ENCODE peak calls at places on chromosomes 5 and 9, in five cellular contexts. G is SK-N-SH, S is endodermal cell, K is BJ, W is upper lobe of right lung. I is an unnamed sample.

GRCh38 chr5:62627121-62627520 is 48.5 kb downstream of the LRRC70 start:
- DNase-seq in G (no peak), S (no peak), K (no peak), W (no peak), I (no peak)

GRCh38 chr9:121651295-121652036 is at the start of gene DAB2IP:
- DNase-seq in G (peak; percentile 93), S (peak; percentile 92), K (no peak), W (peak; percentile 78), I (peak; percentile 74)

GRCh38 chr5:124956471-124957029 is 210.1 kb upstream of the ZNF608 start:
- DNase-seq in W (no peak), K (no peak), G (no peak), S (no peak), I (peak; percentile 21)

GRCh38 chr9:137055385-137056364 is 1.8 kb upstream of the ENTPD2 start:
- DNase-seq in G (peak; percentile 94), W (no peak), S (no peak), K (no peak), I (peak; percentile 98)

GRCh38 chr9:70421272-70422180 is 7.1 kb upstream of the KLF9 start:
- DNase-seq in G (no peak), K (no peak), S (no peak), W (no peak), I (no peak)

GRCh38 chr5:176396330-176396729 is 7.8 kb downstream of the HIGD2A start:
- DNase-seq in W (no peak), K (no peak), S (no peak), G (peak; percentile 49), I (no peak)

GRCh38 chr5:133993152-133993548 is 11.6 kb downstream of the VDAC1 start:
- DNase-seq in S (no peak), W (no peak), G (no peak), K (peak; percentile 30), I (peak; percentile 56)

GRCh38 chr5:141692919-141693848 is 11.2 kb upstream of the ARAP3 start:
- DNase-seq in W (no peak), S (no peak), G (no peak), K (no peak), I (no peak)

GRCh38 chr9:90000925-90001324 is 396.1 kb downstream of the GADD45G start:
- DNase-seq in K (no peak), G (no peak), W (no peak), S (no peak), I (no peak)

GRCh38 chr9:27117489-27118135 is 8.6 kb downstream of the TEK start:
- DNase-seq in S (peak; percentile 73), W (peak; percentile 70), G (no peak), K (no peak), I (peak; percentile 79)

GRCh38 chr5:158170060-158170459 is 311.1 kb upstream of the CLINT1 start:
- DNase-seq in S (no peak), W (no peak), K (no peak), G (no peak), I (no peak)

GRCh38 chr9:124214596-124215550 is 42.9 kb upstream of the NEK6 start:
- DNase-seq in K (no peak), G (no peak), S (peak; percentile 24), W (peak; percentile 30), I (no peak)

GRCh38 chr5:147051193-147051592 is 172.6 kb upstream of the PPP2R2B start:
- DNase-seq in S (no peak), K (no peak), G (no peak), W (no peak), I (peak; percentile 34)

DNA sequence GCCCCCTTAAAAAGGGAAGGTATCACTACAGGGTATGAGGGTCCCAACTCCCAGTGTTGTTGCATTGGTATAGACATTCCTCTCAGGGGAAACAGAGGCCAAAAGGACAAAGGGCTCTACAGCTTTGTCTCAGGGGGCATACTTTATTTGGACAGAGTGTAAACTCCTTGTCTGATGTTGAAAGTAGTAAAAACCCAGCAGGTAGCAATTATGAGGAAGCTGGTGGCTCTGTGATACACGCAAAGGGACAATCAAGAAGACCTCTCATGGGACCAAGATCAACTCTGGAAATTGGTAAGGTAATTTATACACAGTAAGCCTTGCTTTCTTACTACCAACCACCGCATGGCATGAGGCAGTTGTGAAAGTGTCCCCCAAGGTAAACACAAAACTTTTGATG is 764.6 kb downstream of the CDH12 start:
- DNase-seq in G (no peak), W (no peak), K (no peak), S (no peak), I (no peak)
- H3K27me3 ChIP-seq in G (no peaks in the 10 kb centered on the region), W (no peaks in the 10 kb centered on the region), K (no peaks in the 10 kb centered on the region), S (no peaks in the 10 kb centered on the region), I (no peaks in the 10 kb centered on the region)

DNA sequence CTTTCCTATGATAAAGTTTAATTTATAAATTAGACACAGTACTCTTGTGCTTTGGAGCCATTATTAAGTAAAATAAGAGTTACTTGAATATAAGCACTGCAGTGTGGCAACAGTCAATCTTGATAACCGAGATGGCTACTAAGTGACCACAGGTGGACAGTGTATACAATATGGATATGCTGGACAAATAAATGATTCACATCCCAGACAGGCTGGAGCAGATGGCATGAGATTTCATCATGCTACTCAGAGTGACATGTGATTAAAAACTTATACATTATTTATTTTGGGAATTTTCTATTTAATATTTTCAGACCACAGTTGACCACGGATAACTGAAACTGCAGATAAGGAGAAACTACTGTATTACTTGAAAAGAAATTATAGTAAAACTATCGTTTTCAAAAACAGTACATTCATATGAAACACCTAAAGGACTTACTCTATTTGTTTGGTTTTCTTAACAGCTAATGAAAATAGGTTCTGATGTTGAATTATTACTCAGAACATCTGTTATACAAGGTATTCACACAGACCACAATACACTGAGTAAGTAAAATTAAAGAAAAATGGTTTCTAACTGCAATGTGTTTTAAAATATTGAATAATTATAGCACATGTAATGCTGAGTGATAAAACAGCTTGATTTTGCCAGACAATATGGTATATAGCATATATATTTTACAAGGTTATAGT is 16.0 kb downstream of the LYRM7 start:
- DNase-seq in K (no peak), G (no peak), W (no peak), S (no peak), I (no peak)
- H3K27me3 ChIP-seq in K (no peaks in the 10 kb centered on the region), G (no peaks in the 10 kb centered on the region), W (no peaks in the 10 kb centered on the region), S (no peaks in the 10 kb centered on the region), I (no peaks in the 10 kb centered on the region)

DNA sequence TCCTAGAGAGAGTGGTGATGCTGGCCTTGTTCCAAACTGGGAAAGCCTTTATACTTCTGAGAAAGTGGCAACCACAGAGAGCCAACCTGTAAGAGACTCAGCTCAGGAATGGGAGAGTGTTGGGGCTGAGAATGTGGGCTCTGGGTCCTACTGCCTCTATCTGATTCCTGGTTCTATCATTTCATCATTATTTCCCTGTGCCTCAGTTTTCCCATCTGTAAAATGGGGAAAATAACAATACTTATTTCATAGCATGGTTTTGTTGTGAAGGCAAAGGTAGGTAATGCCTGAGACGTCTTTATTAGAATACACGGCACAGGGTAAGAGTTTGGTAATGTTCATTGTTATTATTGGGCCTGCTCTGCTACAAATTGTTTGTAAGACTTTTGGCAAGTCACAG is 229.0 kb upstream of the PANK3 start:
- DNase-seq in W (no peak), G (no peak), K (no peak), S (no peak), I (no peak)
- H3K27me3 ChIP-seq in W (peaks cover 13% of the 10 kb centered on the region), G (no peaks in the 10 kb centered on the region), K (no peaks in the 10 kb centered on the region), S (peaks cover 7% of the 10 kb centered on the region), I (no peaks in the 10 kb centered on the region)

DNA sequence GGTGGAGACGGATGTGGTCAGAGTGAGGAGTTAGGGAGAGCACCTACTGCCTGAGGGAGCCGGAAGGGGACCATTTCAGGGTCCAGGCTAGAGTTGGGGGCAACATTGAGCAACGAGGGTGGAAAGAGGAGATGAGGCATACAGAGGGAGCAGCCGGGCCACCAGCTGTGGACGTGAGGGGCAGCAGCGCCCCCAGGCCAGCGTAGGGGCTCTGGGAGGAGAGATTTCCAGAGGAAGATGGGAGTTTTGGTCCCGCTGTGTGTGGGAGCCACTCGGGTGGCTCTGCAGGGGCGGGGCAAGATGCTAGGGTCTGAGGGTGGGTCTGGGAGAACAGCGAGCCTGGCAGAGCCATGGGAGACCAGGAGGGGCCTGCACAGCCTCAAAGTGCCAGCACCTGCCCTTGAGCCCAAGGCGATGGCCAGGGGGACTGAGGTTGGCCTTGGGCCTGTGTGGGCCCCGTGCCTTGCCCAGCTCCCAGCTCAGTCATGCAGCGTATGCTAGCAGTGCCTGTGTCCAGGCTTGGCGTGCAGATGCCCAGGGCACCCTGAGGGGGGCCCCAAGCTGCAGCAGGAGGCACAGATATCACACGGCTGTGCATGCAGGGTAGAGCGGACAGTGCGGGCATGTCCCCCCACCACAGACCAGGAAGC is 80.5 kb upstream of the PPP1R26 start:
- DNase-seq in S (no peak), G (no peak), K (no peak), W (no peak), I (no peak)
- H3K27me3 ChIP-seq in S (no peaks in the 10 kb centered on the region), G (no peaks in the 10 kb centered on the region), K (no peaks in the 10 kb centered on the region), W (no peaks in the 10 kb centered on the region), I (no peaks in the 10 kb centered on the region)

DNA sequence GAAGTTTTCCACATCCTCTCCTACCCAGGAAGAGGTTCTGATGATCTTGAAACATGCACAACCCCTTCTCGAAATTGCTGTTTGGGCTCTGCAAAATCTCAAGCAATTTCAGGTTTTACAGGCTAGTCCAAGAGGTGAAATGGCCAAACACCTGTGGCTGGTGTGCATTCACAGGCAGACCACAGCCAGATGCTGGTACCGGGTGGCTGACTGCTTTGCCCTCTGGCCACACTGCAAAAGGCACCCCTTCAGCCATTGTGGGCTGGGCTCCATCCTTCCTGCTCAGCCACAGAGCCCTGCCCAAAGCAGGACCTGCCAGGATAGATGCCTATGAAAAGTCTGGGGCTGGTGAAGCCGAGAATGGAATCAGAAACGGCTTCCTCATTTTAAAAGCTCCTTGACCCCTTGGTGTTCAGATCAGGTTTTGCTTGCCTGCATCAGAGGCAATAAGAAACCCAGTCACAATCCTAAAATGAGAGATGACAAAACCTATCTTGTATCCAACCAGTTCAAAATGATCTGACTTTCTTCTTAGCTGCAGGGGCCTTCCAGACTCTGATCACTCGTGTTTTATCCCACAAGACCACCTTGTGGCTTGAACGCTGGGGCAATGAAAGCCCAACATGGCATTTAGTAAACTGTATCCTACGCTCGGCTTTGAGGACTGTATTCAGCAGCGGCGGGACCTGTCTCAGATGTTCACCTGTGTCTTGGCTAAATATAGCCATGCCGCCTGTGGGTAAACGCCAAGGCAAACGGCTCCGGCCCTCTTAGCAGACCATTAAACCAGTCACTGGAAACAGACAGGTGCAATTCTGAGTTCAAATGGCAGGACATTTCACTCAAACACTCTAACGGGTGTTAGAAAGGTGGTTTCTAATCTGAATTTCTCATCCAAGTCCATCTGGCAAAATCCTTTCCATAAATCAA is 49.6 kb downstream of the EPB41L4B start:
- DNase-seq in G (peak; percentile 49), K (no peak), S (no peak), W (no peak), I (no peak)
- H3K27me3 ChIP-seq in G (no peaks in the 10 kb centered on the region), K (peaks cover 3% of the 10 kb centered on the region), S (no peaks in the 10 kb centered on the region), W (no peaks in the 10 kb centered on the region), I (no peaks in the 10 kb centered on the region)